ENCODE peak calls at places on chromosome 2, in nine cellular contexts. D, J, U, Q, F, B, I, N and C are unnamed samples.

GRCh38 chr2:7620255-7620654 is 703.0 kb downstream of the RNF144A start:
- DNase-seq in B (no peak), I (no peak), D (no peak), Q (no peak), U (no peak), N (no peak), F (no peak), J (no peak), C (no peak)

GRCh38 chr2:45872211-45872610 is 220.7 kb downstream of the PRKCE start:
- DNase-seq in Q (no peak), U (no peak), D (peak; percentile 30), I (no peak), N (no peak), B (no peak), J (no peak), F (no peak), C (no peak)

GRCh38 chr2:46717733-46718121 is 197.9 kb downstream of the MCFD2 start:
- DNase-seq in N (no peak), Q (no peak), D (peak; percentile 51), J (no peak), I (no peak), B (no peak), U (no peak), F (no peak), C (no peak)

GRCh38 chr2:74831693-74832530 is 2.0 kb upstream of the HK2 start:
- DNase-seq in N (no peak), J (no peak), U (no peak), B (peak; percentile 61), F (no peak), Q (peak; percentile 19), D (peak; percentile 20), I (no peak), C (no peak)

GRCh38 chr2:63023444-63023843 is 27.2 kb upstream of the OTX1 start:
- DNase-seq in Q (peak; percentile 71), B (peak; percentile 52), I (no peak), D (peak; percentile 30), U (no peak), N (no peak), F (no peak), J (no peak), C (no peak)

GRCh38 chr2:43224131-43224570 is 2.3 kb downstream of the ZFP36L2 start:
- DNase-seq in N (peak; percentile 70), I (no peak), D (peak; percentile 69), J (no peak), B (peak; percentile 57), U (no peak), Q (no peak), F (peak; percentile 50), C (no peak)

GRCh38 chr2:82124629-82125028 is 1820.1 kb upstream of the LRRTM1 start:
- DNase-seq in U (no peak), J (no peak), N (no peak), D (no peak), B (no peak), F (no peak), I (no peak), Q (no peak), C (no peak)

GRCh38 chr2:59947917-59948534 is 605.4 kb downstream of the BCL11A start:
- DNase-seq in Q (peak; percentile 1), F (no peak), D (no peak), N (no peak), I (no peak), B (no peak), J (no peak), U (no peak), C (no peak)